ENCODE peak calls at places on chromosomes 2 and 18, in seven cellular contexts. H is K562, T is astrocyte, C is PC-3, O is neural progenitor cell, L is endothelial cell of umbilical vein, X is HepG2. M is an unnamed sample.

GRCh38 chr2:16036951-16037350 is 96.6 kb downstream of the MYCN start:
- DNase-seq in C (no peak), X (no peak), T (no peak), L (no peak), O (no peak), H (no peak), M (no peak)

GRCh38 chr2:130864830-130865229 is 28.1 kb downstream of the ARHGEF4 start:
- DNase-seq in C (peak), X (no peak), H (no peak), T (peak), O (no peak), L (no peak), M (peak)

GRCh38 chr2:60530660-60531276 is 22.7 kb downstream of the BCL11A start:
- DNase-seq in H (peak), C (peak), T (peak), L (no peak), O (no peak), X (peak), M (no peak)

GRCh38 chr2:17754773-17755425 is 961 bp downstream of the GEN1 start:
- DNase-seq in T (no peak), L (peak), H (peak), X (peak), O (peak), C (peak), M (no peak)

GRCh38 chr2:42450136-42450535 is 43.6 kb downstream of the KCNG3 start:
- DNase-seq in T (peak), X (no peak), H (no peak), L (no peak), O (no peak), C (no peak), M (no peak)

GRCh38 chr2:118728984-118729383 is 118.5 kb downstream of the EN1 start:
- DNase-seq in L (no peak), T (no peak), H (no peak), C (no peak), O (no peak), X (no peak), M (no peak)

GRCh38 chr2:182618672-182619079 is 97.4 kb upstream of the DNAJC10 start:
- DNase-seq in T (peak), C (peak), X (peak), L (no peak), O (no peak), H (no peak), M (no peak)

GRCh38 chr2:1617425-1618021 is 126.8 kb downstream of the PXDN start:
- DNase-seq in C (peak), X (no peak), L (no peak), H (no peak), O (no peak), T (no peak), M (no peak)

GRCh38 chr2:175111200-175111657 is 56.8 kb downstream of the ATF2 start:
- DNase-seq in L (peak), C (peak), H (peak), O (peak), T (peak), X (peak), M (peak)

GRCh38 chr2:177984739-177985138 is 87.8 kb downstream of the PDE11A start:
- DNase-seq in O (no peak), L (no peak), C (peak), T (peak), X (no peak), H (no peak), M (no peak)

DNA sequence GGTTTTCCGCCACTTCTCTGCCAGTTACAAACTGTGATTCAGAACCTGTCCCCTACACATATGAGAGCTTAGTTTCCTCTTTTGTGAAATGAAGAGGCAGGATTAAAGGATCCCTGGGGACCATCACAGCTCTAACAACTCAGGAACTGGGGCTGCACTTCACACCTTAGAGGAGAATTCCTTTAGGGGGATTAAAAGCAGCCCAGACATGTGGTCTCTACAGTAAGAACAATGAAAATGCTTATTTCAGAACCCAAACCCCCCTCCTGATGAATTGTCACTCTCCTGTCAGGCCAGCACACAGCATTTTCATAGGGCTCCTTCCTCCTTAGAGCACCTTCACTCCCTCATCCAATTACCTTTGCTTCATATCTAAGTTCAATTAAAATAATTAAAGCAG is 101.5 kb upstream of the NEDD4L start:
- DNase-seq in O (peak), T (no peak), L (no peak), H (no peak), X (no peak), C (no peak), M (no peak)
- H3K9ac ChIP-seq in O (no peak), T (no peak), L (no peak), H (no peak), X (no peak), C (no peak), M (peak)

GRCh38 chr18:654601-655000 is 2.9 kb upstream of the TYMS start:
- DNase-seq in O (no peak), T (no peak), X (no peak), C (no peak), L (no peak), H (no peak), M (no peak)
- TF ChIP-seq CTCF in O (no peak), T (no peak), X (no peak), C (no peak), L (no peak), H (no peak), M (no peak)

DNA sequence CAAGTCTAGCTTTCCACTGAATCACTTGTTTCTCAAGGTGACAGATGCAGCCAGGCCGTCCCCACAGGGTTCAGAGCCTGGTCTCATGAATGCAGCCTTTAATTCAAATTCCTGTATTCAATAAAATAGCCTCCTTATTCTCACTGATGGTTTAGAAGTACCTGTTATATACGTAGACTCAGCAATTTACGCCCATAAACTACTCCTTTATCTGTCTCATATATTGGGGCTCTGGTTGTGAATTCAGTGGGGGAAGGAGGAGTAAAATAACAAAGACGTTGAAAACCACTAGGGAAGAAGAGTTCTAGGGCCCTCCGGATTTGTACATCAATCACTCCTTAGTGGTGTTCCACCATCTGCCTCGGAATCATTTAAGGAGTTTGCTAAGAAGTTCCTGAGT is 1.7 kb downstream of the OBSL1 start:
- DNase-seq in H (no peak), T (no peak), L (no peak), C (no peak), O (no peak), X (no peak), M (no peak)
- TF ChIP-seq EZH2 in H (no peak), T (no peak), L (no peak), C (no peak), O (no peak), X (no peak), M (no peak)

DNA sequence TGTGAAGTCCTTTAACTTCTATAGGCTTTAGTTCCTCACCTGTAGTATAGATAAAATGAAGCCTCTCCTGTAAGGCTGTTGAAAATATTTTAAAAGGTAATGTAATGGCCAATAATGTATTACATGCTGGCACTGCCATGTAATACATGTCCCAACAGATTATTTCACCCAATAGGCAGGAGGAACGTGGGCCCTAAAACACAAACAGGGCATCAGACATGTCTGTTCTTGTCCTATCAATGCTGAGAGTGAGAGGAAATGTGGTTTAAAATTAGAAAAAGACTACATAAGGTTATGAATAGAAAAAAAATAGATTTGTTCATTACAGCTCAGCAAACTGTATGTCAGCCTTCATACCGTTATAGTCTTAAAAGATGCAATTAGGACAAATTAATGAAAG is 492.7 kb upstream of the DDX18 start:
- DNase-seq in C (no peak), H (no peak), L (no peak), X (no peak), O (no peak), T (no peak), M (no peak)
- H3K9ac ChIP-seq in C (no peak), H (no peak), L (no peak), X (no peak), O (no peak), T (no peak), M (no peak)

DNA sequence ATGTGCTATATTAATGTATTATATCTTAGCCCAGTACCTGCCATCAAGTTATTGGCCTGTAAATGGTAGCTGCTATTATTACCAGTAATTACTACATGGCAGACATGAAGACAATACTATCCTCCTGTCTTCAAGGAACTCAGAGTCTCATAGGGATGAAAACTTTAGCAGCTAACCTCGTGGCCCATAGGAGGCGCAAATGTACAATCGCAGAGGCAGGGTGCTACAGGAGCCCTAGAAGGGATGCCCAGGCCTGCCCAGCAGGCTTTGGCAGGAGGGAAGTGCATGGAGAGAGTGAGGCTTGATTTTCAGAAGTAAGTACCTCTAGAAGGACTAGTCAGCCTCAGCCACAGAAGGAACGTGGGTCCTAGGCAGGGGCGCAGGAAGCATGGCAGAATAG is 44.7 kb upstream of the KIDINS220 start:
- DNase-seq in L (no peak), H (no peak), T (no peak), X (peak), O (peak), C (peak), M (no peak)
- TF ChIP-seq CTCF in L (peak), H (peak), T (peak), X (peak), O (peak), C (peak), M (peak)